ENCODE peak calls at places on chromosomes 11 and 22, in four cellular contexts. W is IMR-90, X is K562, Z is endothelial cell of umbilical vein. H is an unnamed sample.

GRCh38 chr11:48341466-48341865 is 16.7 kb downstream of the OR4C3 start:
- DNase-seq in W (no peak), X (no peak), Z (no peak), H (no peak)

GRCh38 chr11:121494355-121495099 is 41.8 kb upstream of the SORL1-AS1 start:
- DNase-seq in Z (no peak), W (no peak), X (no peak), H (peak)

GRCh38 chr11:35289821-35290220 is 129.5 kb downstream of the SLC1A2 start:
- DNase-seq in Z (peak), W (peak), X (no peak), H (no peak)

GRCh38 chr11:111635706-111636045 is 33.4 kb downstream of the SIK2 start:
- DNase-seq in Z (no peak), W (peak), X (no peak), H (no peak)

GRCh38 chr11:101863361-101863760 is 51.4 kb upstream of the CEP126 start:
- DNase-seq in X (no peak), W (peak), Z (peak), H (no peak)

GRCh38 chr11:70066628-70067027 is 11.5 kb upstream of the ANO1 start:
- DNase-seq in X (no peak), Z (no peak), W (no peak), H (no peak)

GRCh38 chr11:110184974-110185597 is 91.9 kb downstream of the ZC3H12C start:
- DNase-seq in X (no peak), W (peak), Z (peak), H (no peak)

GRCh38 chr22:41028841-41029240 is 63.6 kb upstream of the EP300 start:
- DNase-seq in W (peak), Z (no peak), X (no peak), H (no peak)

GRCh38 chr11:74268451-74268850 is 43.0 kb downstream of the P4HA3 start:
- DNase-seq in Z (no peak), X (no peak), W (no peak), H (no peak)

GRCh38 chr11:112885744-112886706 is 75.2 kb upstream of the NCAM1 start:
- DNase-seq in W (no peak), X (no peak), Z (no peak), H (no peak)

GRCh38 chr11:93234602-93235207 is 36.9 kb upstream of the SLC36A4 start:
- DNase-seq in Z (peak), W (peak), X (peak), H (peak)

GRCh38 chr11:62689421-62690183 is at the start of gene LRRN4CL:
- DNase-seq in X (no peak), W (peak), Z (no peak), H (no peak)

GRCh38 chr11:48150213-48150612 is 66.4 kb upstream of the OR4B1 start:
- DNase-seq in Z (peak), X (no peak), W (peak), H (no peak)

GRCh38 chr11:29336727-29337212 is 680.1 kb downstream of the KCNA4 start:
- DNase-seq in W (peak), X (no peak), Z (no peak), H (no peak)

GRCh38 chr11:73656985-73657384 is 10.6 kb downstream of the PLEKHB1 start:
- DNase-seq in Z (no peak), X (no peak), W (no peak), H (no peak)

DNA sequence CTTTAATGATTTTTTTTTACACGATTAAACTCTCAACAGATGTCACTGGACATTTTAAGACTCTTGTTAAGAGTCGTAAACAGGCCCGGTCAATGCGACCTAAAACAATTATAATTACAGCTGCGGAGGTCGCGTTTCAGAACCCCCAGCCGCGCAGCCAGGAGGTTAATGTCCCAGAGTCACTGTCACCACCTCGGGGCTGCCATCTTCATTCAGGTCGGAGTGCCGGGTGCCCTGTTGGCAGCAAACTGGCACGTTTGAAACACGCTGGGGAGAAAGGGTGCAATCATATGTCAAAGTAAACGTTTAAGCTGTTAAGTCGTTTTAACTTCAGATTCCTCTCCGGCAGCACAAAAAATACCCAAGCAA is 711 bp upstream of the PHF21B start:
- DNase-seq in Z (no peak), W (no peak), X (no peak), H (no peak)
- TF ChIP-seq FOS in Z (no peak), W (no peak), X (no peak), H (no peak)

DNA sequence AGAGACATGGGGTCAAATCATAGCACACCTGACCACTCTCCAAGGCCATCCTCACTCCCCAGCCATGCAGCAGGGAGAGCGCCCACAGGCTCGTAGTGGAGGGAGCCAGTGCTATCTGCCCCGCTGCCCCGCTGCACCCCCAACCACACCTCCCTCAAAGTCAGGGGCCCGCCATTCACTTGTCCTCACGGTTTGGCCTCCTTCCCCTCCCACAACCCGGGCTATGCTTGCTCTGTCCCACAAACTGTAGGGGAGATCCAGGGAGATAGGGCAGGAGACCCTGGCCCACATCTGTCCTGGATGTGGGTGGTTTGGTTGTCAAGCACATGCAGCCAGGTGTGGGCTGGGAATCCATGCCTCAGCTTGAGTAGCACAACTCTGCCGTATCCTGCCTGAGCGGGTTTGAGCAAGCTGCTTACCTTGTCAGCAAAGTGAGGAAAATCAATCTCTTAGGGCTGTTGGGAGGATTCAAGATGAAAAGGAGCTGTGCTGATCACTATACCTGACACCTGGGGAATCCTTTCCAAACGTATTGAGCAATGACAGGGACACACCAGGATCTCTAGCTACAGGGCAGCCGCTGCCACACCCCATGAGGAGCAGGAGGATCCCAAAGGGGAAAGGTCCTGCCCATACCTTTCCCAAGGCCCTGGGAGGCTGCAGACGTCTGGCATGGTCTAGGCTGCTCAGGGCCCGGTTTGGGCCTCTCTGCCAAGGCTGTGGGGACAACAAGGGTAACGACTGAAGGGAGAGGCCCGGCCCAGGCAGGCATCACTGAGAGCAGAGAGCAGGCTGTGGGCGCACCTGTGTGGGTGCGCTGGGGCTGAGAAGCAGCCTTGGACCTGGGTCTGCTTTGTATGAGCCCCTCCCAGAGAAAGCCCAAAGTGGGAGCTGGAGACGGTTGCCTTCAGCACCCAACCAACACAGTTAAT is 23.3 kb downstream of the KCNJ5 start:
- DNase-seq in Z (no peak), X (no peak), W (no peak), H (no peak)
- TF ChIP-seq FOS in Z (no peak), X (no peak), W (no peak), H (no peak)

GRCh38 chr11:8288166-8288772 is 24.6 kb upstream of the LMO1 start:
- DNase-seq in W (no peak), X (no peak), Z (no peak), H (no peak)
- TF ChIP-seq FOS in W (no peak), X (no peak), Z (no peak), H (no peak)

GRCh38 chr22:24727218-24727851 is 47.2 kb downstream of the PIWIL3 start:
- DNase-seq in W (peak), Z (peak), X (peak), H (no peak)
- TF ChIP-seq FOS in W (peak), Z (peak), X (peak), H (no peak)

DNA sequence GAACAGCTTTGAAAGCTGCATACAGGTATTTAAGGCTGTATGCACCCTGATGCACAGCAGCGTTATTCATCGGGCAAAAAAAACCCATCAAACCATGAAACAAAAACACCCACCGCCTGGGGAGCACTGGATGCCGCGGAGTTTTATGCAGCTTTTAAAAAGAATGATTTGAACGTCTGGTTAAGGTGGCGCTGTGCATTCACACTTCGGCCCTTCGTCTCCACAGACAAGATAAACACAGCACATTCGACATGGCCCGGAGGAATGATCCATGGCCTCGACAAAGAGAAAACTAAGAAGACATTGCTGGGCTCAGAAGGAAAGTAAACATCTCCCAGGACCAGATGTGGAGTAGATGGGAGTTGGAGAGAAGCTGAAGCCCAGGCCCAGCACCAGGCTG is 40.8 kb upstream of the GAL start:
- DNase-seq in X (no peak), W (peak), Z (no peak), H (no peak)
- TF ChIP-seq FOS in X (no peak), W (no peak), Z (no peak), H (no peak)

GRCh38 chr11:10564030-10564429 is 4.4 kb downstream of the LYVE1 start:
- DNase-seq in W (no peak), X (no peak), Z (no peak), H (no peak)

GRCh38 chr11:10566257-10566956 is 2.1 kb downstream of the LYVE1 start:
- DNase-seq in W (no peak), X (no peak), Z (no peak), H (no peak)

GRCh38 chr11:10565493-10565892 is 3.0 kb downstream of the LYVE1 start:
- DNase-seq in X (no peak), W (no peak), Z (no peak), H (no peak)

GRCh38 chr11:10567466-10567865 is 999 bp downstream of the LYVE1 start:
- DNase-seq in W (no peak), X (no peak), Z (no peak), H (no peak)

GRCh38 chr11:10564692-10565318 is 3.7 kb downstream of the LYVE1 start:
- DNase-seq in Z (peak), X (no peak), W (no peak), H (no peak)
- TF ChIP-seq FOS in Z (no peak), X (no peak), W (no peak), H (no peak)